ENCODE peak calls at places on chromosome 10, in five cellular contexts. J is K562, Z is IMR-90, A is HepG2, H is GM12878. F is an unnamed sample.

GRCh38 chr10:58642283-58642682 is 129.6 kb downstream of the BICC1 start:
- DNase-seq in J (no peak), Z (peak; percentile 50), A (no peak), H (no peak), F (no peak)

GRCh38 chr10:67936416-67936815 is 52.0 kb downstream of the SIRT1 start:
- DNase-seq in J (no peak), Z (peak; percentile 62), A (no peak), H (no peak), F (no peak)

GRCh38 chr10:75040576-75040975 is 70.9 kb upstream of the SAMD8 start:
- DNase-seq in J (no peak), Z (no peak), A (no peak), H (no peak), F (no peak)

GRCh38 chr10:13074562-13075451 is 25.2 kb upstream of the OPTN start:
- DNase-seq in J (peak; percentile 71), Z (peak; percentile 60), A (peak; percentile 30), H (no peak), F (peak; percentile 83)

GRCh38 chr10:132850246-132850645 is 64.3 kb upstream of the NKX6-2 start:
- DNase-seq in J (no peak), Z (no peak), A (no peak), H (no peak), F (no peak)

GRCh38 chr10:120735773-120736371 is 115.3 kb upstream of the WDR11 start:
- DNase-seq in J (peak; percentile 12), Z (peak; percentile 12), A (peak; percentile 5), H (peak; percentile 7), F (peak; percentile 22)

GRCh38 chr10:83994351-83994750 is 145.0 kb upstream of the GHITM start:
- DNase-seq in J (no peak), Z (no peak), A (no peak), H (no peak), F (no peak)

GRCh38 chr10:116312534-116312933 is 11.7 kb upstream of the CCDC172 start:
- DNase-seq in J (no peak), Z (no peak), A (no peak), H (no peak), F (peak; percentile 45)

GRCh38 chr10:85979598-85979997 is 387.0 kb downstream of the GRID1 start:
- DNase-seq in J (no peak), Z (no peak), A (no peak), H (no peak), F (no peak)

GRCh38 chr10:109784236-109784635 is 139.1 kb downstream of the XPNPEP1 start:
- DNase-seq in J (no peak), Z (no peak), A (no peak), H (no peak), F (no peak)

GRCh38 chr10:62177111-62177510 is 91.5 kb downstream of the RTKN2 start:
- DNase-seq in J (no peak), Z (no peak), A (no peak), H (no peak), F (no peak)

GRCh38 chr10:85610381-85611092 is 756.1 kb downstream of the GRID1 start:
- DNase-seq in J (no peak), Z (no peak), A (no peak), H (no peak), F (no peak)

GRCh38 chr10:75396861-75397570 is 4.5 kb downstream of the ZNF503 start:
- DNase-seq in J (no peak), Z (no peak), A (no peak), H (no peak), F (no peak)

GRCh38 chr10:53622201-53622600 is 849.6 kb upstream of the MBL2 start:
- DNase-seq in J (no peak), Z (no peak), A (no peak), H (no peak), F (no peak)

GRCh38 chr10:81036257-81036656 is 498.6 kb downstream of the SH2D4B start:
- DNase-seq in J (no peak), Z (no peak), A (no peak), H (peak; percentile 81), F (no peak)

GRCh38 chr10:114758331-114758730 is 63.2 kb upstream of the FHIP2A start:
- DNase-seq in J (no peak), Z (peak; percentile 21), A (no peak), H (no peak), F (no peak)

GRCh38 chr10:117946525-117947070 is 100.1 kb downstream of the RAB11FIP2 start:
- DNase-seq in J (no peak), Z (peak; percentile 29), A (no peak), H (no peak), F (no peak)

GRCh38 chr10:70652761-70653657 is 19.3 kb upstream of the ADAMTS14 start:
- DNase-seq in J (peak; percentile 69), Z (peak; percentile 98), A (no peak), H (no peak), F (peak; percentile 45)

GRCh38 chr10:133264455-133264854 is 12.2 kb downstream of the ADAM8 start:
- DNase-seq in J (no peak), Z (no peak), A (no peak), H (no peak), F (no peak)

GRCh38 chr10:131239926-131240325 is 71.6 kb downstream of the TCERG1L start:
- DNase-seq in J (no peak), Z (no peak), A (no peak), H (no peak), F (no peak)

GRCh38 chr10:131243076-131243475 is 68.4 kb downstream of the TCERG1L start:
- DNase-seq in J (no peak), Z (no peak), A (no peak), H (no peak), F (no peak)

GRCh38 chr10:131240691-131241090 is 70.8 kb downstream of the TCERG1L start:
- DNase-seq in J (no peak), Z (no peak), A (no peak), H (no peak), F (no peak)

GRCh38 chr10:131244836-131245235 is 66.7 kb downstream of the TCERG1L start:
- DNase-seq in J (no peak), Z (no peak), A (no peak), H (no peak), F (no peak)

DNA sequence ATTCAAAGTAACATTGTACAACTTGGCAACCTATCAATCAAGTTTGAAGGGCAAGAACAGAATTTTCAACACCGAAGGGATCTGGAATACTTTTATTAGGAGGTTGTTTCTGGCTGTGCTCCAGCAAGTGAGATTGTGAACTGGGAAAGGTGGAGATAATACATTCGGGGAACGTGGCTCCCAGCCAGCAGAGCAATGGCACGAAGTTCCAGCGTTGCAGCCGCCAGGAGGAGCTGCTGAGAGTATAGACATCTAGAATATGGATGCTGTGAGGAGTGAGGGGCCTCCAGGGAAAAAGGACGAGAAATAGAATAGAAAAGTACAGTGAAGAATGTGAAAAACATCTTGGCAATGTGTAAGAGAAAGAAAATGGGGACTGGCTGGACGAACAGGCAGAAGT is 69.5 kb downstream of the TCERG1L start:
- DNase-seq in J (peak; percentile 32), Z (no peak), A (peak; percentile 9), H (no peak), F (peak; percentile 73)
- H3K27me3 ChIP-seq in J (peaks cover 26% of the 10 kb centered on the region), Z (no peaks in the 10 kb centered on the region), A (peaks cover 28% of the 10 kb centered on the region), H (no peaks in the 10 kb centered on the region), F (no peaks in the 10 kb centered on the region)

GRCh38 chr10:50582061-50582460 is 41.7 kb downstream of the SGMS1 start:
- DNase-seq in J (no peak), Z (peak; percentile 38), A (no peak), H (no peak), F (no peak)

GRCh38 chr10:50580260-50580891 is 43.4 kb downstream of the SGMS1 start:
- DNase-seq in J (no peak), Z (no peak), A (no peak), H (no peak), F (no peak)

GRCh38 chr10:50585921-50586739 is 37.6 kb downstream of the SGMS1 start:
- DNase-seq in J (peak; percentile 79), Z (peak; percentile 68), A (no peak), H (no peak), F (no peak)

GRCh38 chr10:50579491-50580259 is 44.1 kb downstream of the SGMS1 start:
- DNase-seq in J (no peak), Z (no peak), A (no peak), H (no peak), F (no peak)

GRCh38 chr10:50582766-50583762 is 40.7 kb downstream of the SGMS1 start:
- DNase-seq in J (peak; percentile 90), Z (peak; percentile 27), A (no peak), H (no peak), F (no peak)
- TF ChIP-seq MXI1 in J (no peak), Z (no peak), A (no peak), H (no peak), F (no peak)

GRCh38 chr10:98013776-98014175 is 16.6 kb downstream of the CRTAC1 start:
- DNase-seq in J (no peak), Z (no peak), A (no peak), H (no peak), F (no peak)
- H3K27me3 ChIP-seq in J (peaks cover 24% of the 10 kb centered on the region), Z (peaks cover 3% of the 10 kb centered on the region), A (peaks cover 43% of the 10 kb centered on the region), H (peaks cover 2% of the 10 kb centered on the region), F (no peaks in the 10 kb centered on the region)

DNA sequence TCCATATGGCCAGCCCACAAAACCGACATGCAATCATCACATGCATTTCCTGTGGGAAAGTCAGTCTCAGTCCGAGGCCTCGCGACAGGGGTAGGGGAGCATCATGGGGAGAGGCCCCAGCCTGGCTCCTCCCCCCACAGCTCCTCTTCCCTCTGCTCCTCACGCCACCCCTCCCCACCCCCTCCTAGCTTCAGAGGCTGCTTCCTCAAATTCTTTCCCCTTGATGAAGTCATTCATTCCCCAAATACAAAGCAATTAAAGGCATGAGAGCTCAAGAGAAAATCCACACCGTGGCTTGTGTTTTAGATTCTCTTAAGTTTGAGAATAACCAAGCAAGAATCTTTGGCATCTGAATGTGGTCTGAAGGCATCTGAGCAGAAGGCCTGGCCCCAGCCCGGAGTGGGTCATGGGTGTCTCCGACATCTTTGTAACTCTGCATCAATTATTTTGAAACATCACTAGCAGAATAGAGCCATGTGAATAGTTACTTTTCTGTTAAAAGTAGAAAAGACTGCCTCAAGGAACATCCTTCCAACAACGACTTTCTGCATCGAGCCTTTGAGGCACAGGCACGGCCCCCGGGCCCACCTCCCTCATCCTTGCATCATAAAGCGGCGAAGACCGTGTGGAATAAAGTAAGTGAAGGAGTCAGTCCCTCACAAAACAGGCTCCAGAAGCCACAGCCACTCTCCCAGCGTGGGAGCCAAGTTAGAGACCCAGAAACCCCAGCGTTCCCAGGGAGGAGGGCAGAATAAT is 90.9 kb downstream of the DIP2C start:
- DNase-seq in J (no peak), Z (peak; percentile 98), A (no peak), H (no peak), F (no peak)
- TF ChIP-seq MXI1 in J (no peak), Z (no peak), A (no peak), H (no peak), F (no peak)

DNA sequence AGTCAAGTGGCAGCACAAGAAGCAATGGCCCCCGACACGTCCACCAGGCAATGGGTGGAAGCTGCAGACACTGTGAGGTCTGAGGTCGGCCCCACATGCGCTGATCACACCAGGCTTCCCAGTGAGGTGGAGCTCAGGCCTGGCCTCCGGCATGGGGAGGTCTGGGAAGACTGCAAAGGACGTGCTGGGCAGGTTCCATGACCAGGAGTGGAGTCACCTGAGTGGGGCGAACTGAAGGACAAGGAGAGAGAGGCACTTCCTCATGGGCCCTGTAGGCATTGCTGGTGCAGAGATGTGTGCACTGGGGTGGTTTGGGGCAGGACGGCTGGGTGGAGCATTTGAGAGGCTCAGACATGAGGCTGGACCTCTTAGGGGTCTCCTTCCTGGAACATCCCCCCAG is 35.1 kb downstream of the C10orf120 start:
- DNase-seq in J (no peak), Z (no peak), A (no peak), H (no peak), F (no peak)
- H3K27me3 ChIP-seq in J (peaks cover 5% of the 10 kb centered on the region), Z (no peaks in the 10 kb centered on the region), A (peaks cover 43% of the 10 kb centered on the region), H (peaks cover 6% of the 10 kb centered on the region), F (no peaks in the 10 kb centered on the region)

F was measured in SK-N-SH.